ENCODE peak calls at places on chromosomes 6 and 20, in five cellular contexts. W, B, U, Q and T are unnamed samples.

GRCh38 chr6:137493218-137494038 is 766 bp downstream of the OLIG3 start:
- DNase-seq in W (no peak), B (peak; percentile 23), U (no peak), Q (no peak), T (no peak)

GRCh38 chr6:117449549-117450439 is 24.1 kb upstream of the ROS1 start:
- DNase-seq in W (peak; percentile 58), B (peak; percentile 59), U (no peak), Q (peak; percentile 81), T (peak; percentile 93)

GRCh38 chr6:69887026-69887425 is 20.7 kb downstream of the COL19A1 start:
- DNase-seq in W (no peak), B (no peak), U (no peak), Q (no peak), T (no peak)

GRCh38 chr6:93219447-93219846 is 199.9 kb downstream of the EPHA7 start:
- DNase-seq in W (no peak), B (no peak), U (no peak), Q (no peak), T (no peak)

GRCh38 chr6:44304282-44305199 is 8.6 kb downstream of the AARS2 start:
- DNase-seq in W (no peak), B (peak; percentile 28), U (no peak), Q (peak; percentile 36), T (peak; percentile 28)

GRCh38 chr20:60001027-60001567 is 42.9 kb downstream of the CDH26 start:
- DNase-seq in W (no peak), B (no peak), U (no peak), Q (no peak), T (no peak)

GRCh38 chr6:86738078-86738477 is 199.2 kb upstream of the HTR1E start:
- DNase-seq in W (no peak), B (no peak), U (no peak), Q (no peak), T (no peak)

GRCh38 chr20:56710577-56711465 is 81.7 kb downstream of the TFAP2C start:
- DNase-seq in W (no peak), B (no peak), U (no peak), Q (peak; percentile 76), T (no peak)

GRCh38 chr6:116217069-116217468 is 36.8 kb downstream of the TSPYL4 start:
- DNase-seq in W (no peak), B (no peak), U (no peak), Q (peak; percentile 32), T (peak; percentile 70)

GRCh38 chr6:101397199-101397598 is 3.7 kb downstream of the GRIK2 start:
- DNase-seq in W (no peak), B (no peak), U (no peak), Q (peak; percentile 20), T (peak; percentile 55)

GRCh38 chr20:45469336-45470261 is at the start of gene WFDC2:
- DNase-seq in W (no peak), B (peak; percentile 50), U (no peak), Q (no peak), T (no peak)

GRCh38 chr6:127119361-127120108 is 1.1 kb downstream of the RSPO3 start:
- DNase-seq in W (no peak), B (no peak), U (no peak), Q (peak; percentile 14), T (peak; percentile 22)

GRCh38 chr6:129733290-129733689 is 23.3 kb upstream of the ARHGAP18 start:
- DNase-seq in W (no peak), B (no peak), U (no peak), Q (no peak), T (no peak)

GRCh38 chr6:137307163-137307851 is 88.1 kb upstream of the IFNGR1 start:
- DNase-seq in W (no peak), B (no peak), U (peak; percentile 3), Q (no peak), T (no peak)

GRCh38 chr20:52192296-52193007 is 873 bp upstream of the ZFP64 start:
- DNase-seq in W (peak; percentile 44), B (no peak), U (no peak), Q (no peak), T (peak; percentile 11)

GRCh38 chr6:117545161-117545595 is 57.1 kb downstream of the GOPC start:
- DNase-seq in W (no peak), B (no peak), U (no peak), Q (peak; percentile 76), T (no peak)

GRCh38 chr6:148924226-148924989 is 177.6 kb downstream of the UST start:
- DNase-seq in W (no peak), B (no peak), U (no peak), Q (no peak), T (no peak)

GRCh38 chr6:149201068-149201655 is 116.3 kb upstream of the TAB2 start:
- DNase-seq in W (no peak), B (no peak), U (no peak), Q (no peak), T (no peak)

GRCh38 chr6:3403244-3404154 is 53.4 kb downstream of the SLC22A23 start:
- DNase-seq in W (no peak), B (peak; percentile 88), U (no peak), Q (no peak), T (no peak)

GRCh38 chr6:80437186-80437585 is 330.7 kb downstream of the BCKDHB start:
- DNase-seq in W (no peak), B (no peak), U (no peak), Q (peak; percentile 85), T (peak; percentile 94)

GRCh38 chr20:14830466-14830865 is 493.1 kb upstream of the FLRT3 start:
- DNase-seq in W (no peak), B (no peak), U (no peak), Q (no peak), T (no peak)

GRCh38 chr20:40689100-40689942 is at the start of gene MAFB:
- DNase-seq in W (peak; percentile 91), B (peak; percentile 93), U (peak; percentile 34), Q (peak; percentile 86), T (peak; percentile 79)

DNA sequence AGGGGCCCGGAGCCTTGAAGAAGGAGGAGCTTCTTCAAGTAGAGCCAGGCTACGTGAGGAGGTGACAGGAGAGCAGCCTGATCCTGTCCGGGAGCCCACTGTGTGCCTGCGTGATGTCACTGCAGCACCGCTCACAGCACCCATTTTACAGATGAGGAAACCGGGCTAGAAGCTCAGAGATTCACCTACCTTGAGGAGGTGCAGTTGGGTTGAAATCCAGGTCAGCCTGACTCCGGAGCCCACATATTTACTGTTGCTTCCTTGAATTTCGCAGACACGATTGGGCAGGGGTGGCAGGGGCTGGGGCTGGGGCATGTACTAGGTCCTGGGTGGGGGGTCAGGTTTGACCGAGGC is 12.5 kb downstream of the VSTM2L start:
- DNase-seq in W (no peak), B (no peak), U (no peak), Q (no peak), T (no peak)
- H3K4me3 ChIP-seq in W (no peak overlapping the region), B (no peak overlapping the region), U (no peak overlapping the region), Q (no peak overlapping the region), T (no peak overlapping the region)

DNA sequence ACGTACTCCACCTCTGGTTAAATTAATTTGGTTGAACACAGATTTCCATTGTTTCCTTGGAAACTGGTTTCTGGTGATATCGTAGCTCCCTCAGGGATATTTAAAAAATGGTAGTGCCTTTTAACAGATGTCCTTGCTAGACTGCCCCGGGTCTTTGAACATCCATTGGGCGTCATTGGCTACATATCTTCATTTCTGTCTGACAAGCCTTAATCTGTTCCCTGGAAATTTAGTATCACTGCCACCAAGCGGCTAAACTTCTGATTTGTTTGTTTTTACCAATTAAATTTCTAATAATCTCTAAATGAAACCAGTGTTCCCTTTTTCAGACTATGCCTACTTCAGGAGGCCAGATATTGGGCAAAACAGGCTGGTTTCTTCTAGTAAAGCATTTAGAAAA is 249.3 kb downstream of the ZFAND3 start:
- DNase-seq in W (peak; percentile 17), B (no peak), U (no peak), Q (no peak), T (no peak)
- TF ChIP-seq CTCF in W (no peak), B (no peak), U (no peak), Q (peak; percentile 6), T (no peak)

GRCh38 chr6:167791036-167791779 is 35.5 kb upstream of the AFDN start:
- DNase-seq in W (no peak), B (peak; percentile 37), U (no peak), Q (no peak), T (no peak)
- H3K4me3 ChIP-seq in W (no peak overlapping the region), B (no peak overlapping the region), U (no peak overlapping the region), Q (no peak overlapping the region), T (no peak overlapping the region)

GRCh38 chr6:21022343-21023107 is 488.3 kb downstream of the CDKAL1 start:
- DNase-seq in W (no peak), B (peak; percentile 59), U (no peak), Q (peak; percentile 98), T (peak; percentile 86)

GRCh38 chr6:21027507-21027906 is 493.2 kb downstream of the CDKAL1 start:
- DNase-seq in W (no peak), B (no peak), U (no peak), Q (no peak), T (no peak)

GRCh38 chr6:21026576-21027273 is 492.5 kb downstream of the CDKAL1 start:
- DNase-seq in W (no peak), B (no peak), U (no peak), Q (peak; percentile 91), T (peak; percentile 72)

GRCh38 chr6:21023210-21023609 is 489.0 kb downstream of the CDKAL1 start:
- DNase-seq in W (no peak), B (no peak), U (no peak), Q (no peak), T (no peak)

DNA sequence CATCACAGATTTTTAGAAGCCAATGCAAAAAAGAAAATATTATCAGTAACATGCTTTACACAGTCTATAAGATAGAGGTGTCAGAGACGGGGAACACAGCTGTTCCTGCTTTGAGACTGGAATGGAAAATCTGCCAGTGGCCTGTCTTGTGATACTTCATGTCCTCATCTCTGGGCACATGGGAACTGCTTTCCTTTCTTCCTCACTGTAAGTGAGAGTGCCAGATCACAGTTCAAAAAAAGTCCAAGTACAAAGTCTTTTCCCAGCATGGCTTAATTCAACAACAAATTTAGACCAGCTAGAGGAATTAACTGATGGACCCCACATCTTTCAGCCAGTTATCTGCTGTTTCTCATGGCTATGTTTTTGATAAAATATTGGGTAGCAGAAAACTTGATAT is 490.4 kb downstream of the CDKAL1 start:
- DNase-seq in W (no peak), B (no peak), U (no peak), Q (no peak), T (peak; percentile 43)
- TF ChIP-seq CTCF in W (no peak), B (no peak), U (no peak), Q (no peak), T (no peak)

DNA sequence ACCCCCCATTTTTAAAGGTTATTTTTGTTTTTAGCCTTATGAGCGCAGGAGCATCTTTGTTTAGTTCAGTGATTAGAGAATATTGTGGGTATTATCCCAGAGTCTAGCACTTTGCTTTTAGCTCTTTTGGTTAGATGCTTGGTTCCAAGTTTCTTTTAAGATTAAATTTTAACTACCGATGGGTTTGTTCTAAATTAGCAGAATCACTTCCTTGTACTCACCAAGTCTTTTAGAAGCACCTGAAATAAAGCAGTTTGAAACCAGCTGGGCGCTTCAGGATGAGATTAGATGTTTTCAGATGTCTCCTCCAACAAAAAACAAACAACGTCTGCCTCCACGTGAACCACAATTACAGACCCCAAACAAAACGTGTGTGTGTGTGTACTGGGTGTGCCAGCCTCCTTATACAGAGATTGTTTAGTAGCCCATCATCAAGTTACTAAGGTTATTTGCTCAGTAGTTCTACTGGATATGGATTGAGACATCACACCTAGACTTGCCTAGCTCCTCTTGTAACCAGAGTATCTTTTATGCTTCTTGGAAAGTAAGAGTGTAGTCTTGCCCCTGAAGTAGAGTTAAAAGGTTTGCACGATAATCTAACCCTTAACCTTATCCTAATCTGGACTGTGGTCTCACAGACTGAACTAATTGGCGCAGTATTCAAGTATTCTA is 2.2 kb downstream of the DSTN start:
- DNase-seq in W (no peak), B (no peak), U (no peak), Q (no peak), T (no peak)
- H3K4me3 ChIP-seq in W (peak overlapping the region; percentile 95), B (no peak overlapping the region), U (peak overlapping the region; percentile 91), Q (peak overlapping the region; percentile 80), T (peak overlapping the region; percentile 85)